ENCODE peak calls at places on chromosomes 16 and 17, in four cellular contexts. U is NCI-H1092 treated with DMSO at 0.1 percent for 48 hours; S is stimulated activated CD8-positive, alpha-beta memory T cell treated with anti-CD3 and anti-CD28 coated beads, Interleukin-4, amount 100 ng/mL, for 24 hours; E is uterus. G is an unnamed sample.

GRCh38 chr17:2735896-2736295 is 13.6 kb downstream of the CCDC92B start:
- DNase-seq in S (no peak), U (no peak), E (no peak), G (no peak)

GRCh38 chr16:83390759-83391158 is 417.0 kb upstream of the HSBP1 start:
- DNase-seq in U (no peak), S (no peak), E (no peak), G (no peak)

GRCh38 chr16:85891033-85891775 is 7.8 kb upstream of the IRF8 start:
- DNase-seq in U (no peak), S (no peak), E (no peak), G (no peak)

GRCh38 chr16:24822974-24823373 is 22.8 kb upstream of the SLC5A11 start:
- DNase-seq in E (no peak), U (no peak), S (no peak), G (no peak)

GRCh38 chr17:48059125-48059668 is 11.0 kb downstream of the NFE2L1 start:
- DNase-seq in S (no peak), U (no peak), E (no peak), G (no peak)

GRCh38 chr16:87979352-87979751 is 28.1 kb downstream of the BANP start:
- DNase-seq in S (no peak), U (no peak), E (no peak), G (no peak)

GRCh38 chr16:4372578-4373355 is 1.1 kb downstream of the VASN start:
- DNase-seq in E (peak), U (peak), S (no peak), G (peak)

GRCh38 chr17:7552621-7553051 is 3.8 kb downstream of the TNFSF12 start:
- DNase-seq in S (no peak), E (no peak), U (no peak), G (no peak)

GRCh38 chr17:14294876-14295275 is 6.0 kb upstream of the HS3ST3B1 start:
- DNase-seq in S (no peak), U (no peak), E (no peak), G (no peak)

GRCh38 chr17:43822566-43823190 is 10.3 kb downstream of the MPP3 start:
- DNase-seq in S (no peak), E (no peak), U (no peak), G (no peak)

GRCh38 chr16:50360033-50360778 is 8.6 kb downstream of the BRD7 start:
- DNase-seq in E (no peak), S (no peak), U (no peak), G (peak)

GRCh38 chr17:19457830-19458271 is 46.8 kb downstream of the RNF112 start:
- DNase-seq in E (no peak), S (no peak), U (no peak), G (no peak)

GRCh38 chr17:83083368-83084201 is 4.2 kb downstream of the METRNL start:
- DNase-seq in U (no peak), E (peak), S (peak), G (peak)